ENCODE peak calls at places on chromosomes 4 and X, in ten cellular contexts. S is NCI-H2081; Q is lung; U is amniotic stem cell; X is stimulated activated CD4-positive, alpha-beta T cell treated with anti-CD3 and anti-CD28 coated beads, Interleukin-12 subunit alpha, Interleukin-12 subunit beta, amount 100 ng/mL, for 24 hours; F is AG08395; J is A549; A is GM06990; D is NCI-H345; N is activated naive CD8-positive, alpha-beta T cell treated with anti-CD3 and anti-CD28 coated beads, Interleukin-2, amount 50 U/mL, for 24 hours. V is an unnamed sample.

GRCh38 chr4:25299476-25300203 is 12.9 kb upstream of the ZCCHC4 start:
- DNase-seq in Q (peak; percentile 79), S (no peak), F (no peak), A (no peak), D (no peak), U (no peak), J (no peak), X (no peak), N (no peak), V (no peak)

GRCh38 chr4:150232029-150232428 is 153.8 kb downstream of the DCLK2 start:
- DNase-seq in U (no peak), F (no peak), S (no peak), N (no peak), X (no peak), A (no peak), J (peak; percentile 10), Q (no peak), D (peak; percentile 20), V (no peak)

GRCh38 chrX:154136627-154137161 is 7.3 kb upstream of the OPN1LW start:
- DNase-seq in U (no peak), A (peak; percentile 57), D (peak; percentile 51), F (peak; percentile 51), N (peak; percentile 77), Q (peak; percentile 44), S (peak; percentile 11), X (peak; percentile 40), J (peak; percentile 43), V (peak; percentile 49)

GRCh38 chr4:111630705-111631104 is 514.5 kb upstream of the FAM241A start:
- DNase-seq in F (peak; percentile 41), Q (no peak), N (no peak), S (peak; percentile 15), X (no peak), D (peak; percentile 48), A (no peak), U (peak; percentile 15), J (no peak), V (no peak)

GRCh38 chrX:108000751-108001150 is 18.6 kb upstream of the TEX13B start:
- DNase-seq in N (no peak), U (no peak), S (no peak), X (no peak), D (peak; percentile 81), Q (no peak), J (peak; percentile 2), A (no peak), F (no peak), V (no peak)

GRCh38 chr4:89752932-89753598 is 83.9 kb downstream of the SNCA start:
- DNase-seq in X (no peak), F (peak; percentile 72), S (no peak), Q (no peak), N (no peak), U (peak; percentile 32), D (no peak), A (no peak), J (no peak), V (peak; percentile 41)

GRCh38 chrX:44705817-44706551 is 137.8 kb upstream of the DUSP21 start:
- DNase-seq in X (no peak), U (no peak), D (no peak), J (peak; percentile 54), S (no peak), F (no peak), Q (no peak), A (no peak), N (no peak), V (no peak)

GRCh38 chrX:28649541-28649940 is 62.3 kb downstream of the IL1RAPL1 start:
- DNase-seq in J (no peak), U (no peak), D (no peak), X (no peak), Q (no peak), S (no peak), F (no peak), A (no peak), N (no peak), V (peak; percentile 2)

GRCh38 chrX:153214934-153215333 is 35.9 kb downstream of the MAGEA1 start:
- DNase-seq in J (no peak), F (no peak), D (no peak), X (no peak), S (no peak), Q (no peak), A (peak; percentile 4), U (no peak), N (no peak), V (no peak)

GRCh38 chr4:187547281-187547680 is 448.3 kb upstream of the ZFP42 start:
- DNase-seq in D (no peak), S (no peak), A (no peak), X (no peak), U (no peak), J (no peak), F (no peak), Q (no peak), N (no peak), V (no peak)

GRCh38 chr4:4880492-4880891 is 21.0 kb downstream of the MSX1 start:
- DNase-seq in A (no peak), J (no peak), Q (no peak), D (no peak), F (no peak), U (no peak), N (no peak), X (no peak), S (no peak), V (no peak)

GRCh38 chr4:146243141-146243882 is 29.0 kb downstream of the REELD1 start:
- DNase-seq in Q (no peak), D (no peak), X (peak; percentile 27), J (peak; percentile 17), N (peak; percentile 80), F (peak; percentile 14), S (no peak), U (no peak), A (peak; percentile 81), V (no peak)

GRCh38 chr4:159520074-159520473 is 417.2 kb downstream of the RAPGEF2 start:
- DNase-seq in U (no peak), N (no peak), S (no peak), A (no peak), Q (no peak), J (no peak), X (no peak), D (no peak), F (no peak), V (no peak)

GRCh38 chr4:98786866-98787265 is 128.5 kb upstream of the TSPAN5 start:
- DNase-seq in F (no peak), A (no peak), X (no peak), U (no peak), Q (no peak), D (no peak), S (no peak), J (peak; percentile 28), N (no peak), V (no peak)

GRCh38 chr4:81337211-81337610 is 122.2 kb upstream of the PRKG2 start:
- DNase-seq in F (no peak), J (no peak), D (no peak), S (no peak), U (no peak), Q (no peak), A (no peak), X (no peak), N (no peak), V (no peak)

GRCh38 chr4:24853142-24853541 is 57.8 kb downstream of the SOD3 start:
- DNase-seq in A (no peak), S (no peak), J (peak; percentile 33), D (no peak), U (no peak), F (no peak), N (no peak), X (no peak), Q (no peak), V (peak; percentile 65)

GRCh38 chr4:77618383-77619241 is 13.0 kb downstream of the CXCL13 start:
- DNase-seq in J (peak; percentile 64), F (peak; percentile 83), N (peak; percentile 68), X (peak; percentile 39), D (peak; percentile 69), Q (peak; percentile 69), A (peak; percentile 13), U (peak; percentile 61), S (peak; percentile 55), V (peak; percentile 34)

GRCh38 chrX:17007134-17007768 is 60.8 kb downstream of the REPS2 start:
- DNase-seq in N (no peak), F (peak; percentile 31), U (no peak), J (peak; percentile 13), S (no peak), D (no peak), A (no peak), X (no peak), Q (no peak), V (no peak)

GRCh38 chr4:39947415-39947814 is 30.3 kb downstream of the PDS5A start:
- DNase-seq in F (no peak), A (no peak), N (no peak), S (no peak), D (no peak), Q (no peak), J (no peak), X (no peak), U (no peak), V (no peak)

GRCh38 chrX:133921764-133922389 is 63.5 kb downstream of the GPC3 start:
- DNase-seq in U (no peak), J (peak; percentile 46), X (no peak), Q (peak; percentile 33), D (peak; percentile 40), F (peak; percentile 30), N (peak; percentile 44), S (peak; percentile 34), A (no peak), V (peak; percentile 9)

GRCh38 chr4:174314770-174315169 is 31.1 kb downstream of the CEP44 start:
- DNase-seq in X (no peak), Q (no peak), N (no peak), S (no peak), J (peak; percentile 15), D (no peak), A (no peak), U (no peak), F (peak; percentile 40), V (peak; percentile 8)

GRCh38 chrX:23634181-23634580 is 33.1 kb upstream of the PRDX4 start:
- DNase-seq in S (no peak), Q (no peak), X (no peak), A (no peak), J (peak; percentile 8), U (no peak), F (no peak), D (peak; percentile 9), N (no peak), V (no peak)

GRCh38 chrX:24371391-24371972 is 11.0 kb downstream of the SUPT20HL1 start:
- DNase-seq in S (peak; percentile 73), A (peak; percentile 36), U (peak; percentile 30), X (peak; percentile 12), J (peak; percentile 69), Q (peak; percentile 44), D (peak; percentile 56), N (peak; percentile 49), F (peak; percentile 58), V (peak; percentile 47)

GRCh38 chr4:504076-504475 is 5.1 kb downstream of the PIGG start:
- DNase-seq in F (no peak), A (no peak), Q (no peak), N (no peak), S (no peak), U (no peak), X (no peak), J (no peak), D (no peak), V (no peak)

GRCh38 chr4:576991-577498 is 950 bp upstream of the TMEM271 start:
- DNase-seq in S (no peak), F (no peak), Q (no peak), A (no peak), J (no peak), U (no peak), N (no peak), D (no peak), X (no peak), V (no peak)

GRCh38 chr4:40897557-40898203 is 147.9 kb downstream of the NSUN7 start:
- DNase-seq in F (peak; percentile 73), U (no peak), S (peak; percentile 93), X (peak; percentile 49), Q (peak; percentile 72), A (peak; percentile 10), D (peak; percentile 81), J (peak; percentile 79), N (peak; percentile 79), V (peak; percentile 39)

GRCh38 chr4:68499021-68499420 is 51.8 kb downstream of the TMPRSS11E start:
- DNase-seq in X (no peak), F (no peak), Q (no peak), D (no peak), A (no peak), U (no peak), S (no peak), J (no peak), N (no peak), V (no peak)

GRCh38 chr4:84892950-84893349 is 73.5 kb downstream of the WDFY3 start:
- DNase-seq in U (no peak), S (no peak), J (no peak), A (no peak), X (no peak), D (no peak), N (no peak), F (no peak), Q (no peak), V (no peak)